ENCODE peak calls at places on chromosomes 16 and 17, in ten cellular contexts. Y, H, M, K, O, L, I, X, U and F are unnamed samples.
A peak's percentile ranks its signal among the peaks of the same experiment; 100 is the strongest.

GRCh38 chr17:30021708-30022317 is 80.4 kb downstream of the EFCAB5 start:
- DNase-seq in Y (no peak), H (no peak), M (peak; percentile 57), K (peak; percentile 31), O (peak; percentile 28), L (no peak), I (peak; percentile 33), X (peak; percentile 67), U (peak; percentile 19), F (no peak)

GRCh38 chr16:47553853-47554564 is 92.9 kb downstream of the PHKB start:
- DNase-seq in Y (no peak), H (no peak), M (no peak), K (no peak), O (no peak), L (no peak), I (no peak), X (no peak), U (no peak), F (no peak)

GRCh38 chr17:49787932-49788442 is 494 bp upstream of the KAT7 start:
- DNase-seq in Y (no peak), H (no peak), M (no peak), K (no peak), O (no peak), L (peak; percentile 14), I (no peak), X (no peak), U (peak; percentile 17), F (no peak)

GRCh38 chr16:4537376-4538066 is 1.1 kb downstream of the CDIP1 start:
- DNase-seq in Y (peak; percentile 37), H (no peak), M (peak; percentile 39), K (no peak), O (no peak), L (no peak), I (no peak), X (peak; percentile 35), U (peak; percentile 25), F (peak; percentile 80)

GRCh38 chr17:33983824-33984574 is 271.1 kb upstream of the CCL2 start:
- DNase-seq in Y (no peak), H (no peak), M (no peak), K (no peak), O (no peak), L (no peak), I (no peak), X (peak; percentile 29), U (no peak), F (no peak)

GRCh38 chr17:11882716-11883115 is 114.6 kb downstream of the ZNF18 start:
- DNase-seq in Y (no peak), H (no peak), M (no peak), K (no peak), O (no peak), L (no peak), I (no peak), X (no peak), U (no peak), F (no peak)

GRCh38 chr17:59277031-59277430 is 54.4 kb upstream of the YPEL2 start:
- DNase-seq in Y (no peak), H (no peak), M (no peak), K (no peak), O (no peak), L (no peak), I (no peak), X (no peak), U (no peak), F (no peak)

GRCh38 chr16:19392352-19392751 is 25.3 kb upstream of the TMC5 start:
- DNase-seq in Y (no peak), H (no peak), M (no peak), K (no peak), O (no peak), L (no peak), I (no peak), X (no peak), U (no peak), F (no peak)

GRCh38 chr17:82668631-82669099 is 20.4 kb upstream of the WDR45B start:
- DNase-seq in Y (peak; percentile 72), H (peak; percentile 78), M (peak; percentile 88), K (no peak), O (no peak), L (no peak), I (peak; percentile 61), X (peak; percentile 85), U (peak; percentile 72), F (peak; percentile 72)

GRCh38 chr17:879546-879945 is 97.4 kb downstream of the MRM3 start:
- DNase-seq in Y (peak; percentile 83), H (no peak), M (peak; percentile 99), K (no peak), O (peak; percentile 30), L (peak; percentile 48), I (no peak), X (peak; percentile 82), U (peak; percentile 95), F (peak; percentile 80)

GRCh38 chr16:28980929-28981328 is 3.9 kb upstream of the LAT start:
- DNase-seq in Y (no peak), H (no peak), M (no peak), K (no peak), O (no peak), L (no peak), I (no peak), X (no peak), U (no peak), F (no peak)
- H3K4me3 ChIP-seq in Y (no peak overlapping the region), H (no peak overlapping the region), M (no peak overlapping the region), K (no peak overlapping the region), O (no peak overlapping the region), L (no peak overlapping the region), I (no peak overlapping the region), X (no peak overlapping the region), U (no peak overlapping the region), F (no peak overlapping the region)

GRCh38 chr17:42767512-42767911 is 5.7 kb upstream of the VPS25 start:
- DNase-seq in Y (no peak), H (no peak), M (no peak), K (no peak), O (no peak), L (no peak), I (no peak), X (no peak), U (no peak), F (no peak)

GRCh38 chr17:42766124-42766523 is 5.1 kb downstream of the RAMP2 start:
- DNase-seq in Y (no peak), H (no peak), M (no peak), K (no peak), O (no peak), L (no peak), I (no peak), X (no peak), U (no peak), F (no peak)

GRCh38 chr17:42760652-42761581 is at the start of gene RAMP2:
- DNase-seq in Y (peak; percentile 55), H (no peak), M (peak; percentile 69), K (no peak), O (no peak), L (no peak), I (no peak), X (peak; percentile 71), U (peak; percentile 25), F (peak; percentile 78)

GRCh38 chr17:42759982-42760651 is 910 bp upstream of the RAMP2 start:
- DNase-seq in Y (no peak), H (no peak), M (peak; percentile 16), K (no peak), O (no peak), L (no peak), I (no peak), X (no peak), U (no peak), F (no peak)

GRCh38 chr17:42761638-42762037 is 611 bp downstream of the RAMP2 start:
- DNase-seq in Y (no peak), H (no peak), M (no peak), K (no peak), O (no peak), L (no peak), I (no peak), X (no peak), U (no peak), F (no peak)
- H3K4me3 ChIP-seq in Y (peak overlapping the region; percentile 73), H (peak overlapping the region; percentile 60), M (no peak overlapping the region), K (peak overlapping the region; percentile 24), O (peak overlapping the region; percentile 28), L (no peak overlapping the region), I (no peak overlapping the region), X (no peak overlapping the region), U (no peak overlapping the region), F (peak overlapping the region; percentile 31)

GRCh38 chr17:43982171-43982570 is 22.3 kb upstream of the NAGS start:
- DNase-seq in Y (no peak), H (no peak), M (no peak), K (no peak), O (no peak), L (no peak), I (no peak), X (no peak), U (peak; percentile 34), F (no peak)

GRCh38 chr17:43984521-43984920 is 19.9 kb upstream of the NAGS start:
- DNase-seq in Y (no peak), H (no peak), M (peak; percentile 29), K (no peak), O (no peak), L (no peak), I (no peak), X (no peak), U (no peak), F (no peak)

GRCh38 chr17:43986225-43986981 is 18.0 kb upstream of the NAGS start:
- DNase-seq in Y (no peak), H (peak; percentile 53), M (no peak), K (no peak), O (no peak), L (no peak), I (no peak), X (no peak), U (no peak), F (no peak)

GRCh38 chr17:43983515-43984411 is 20.7 kb upstream of the NAGS start:
- DNase-seq in Y (peak; percentile 26), H (peak; percentile 48), M (peak; percentile 48), K (no peak), O (no peak), L (no peak), I (no peak), X (peak; percentile 54), U (peak; percentile 67), F (peak; percentile 86)

GRCh38 chr17:43983196-43983514 is 21.3 kb upstream of the NAGS start:
- DNase-seq in Y (no peak), H (no peak), M (no peak), K (no peak), O (no peak), L (no peak), I (no peak), X (no peak), U (no peak), F (no peak)
- H3K4me3 ChIP-seq in Y (peak overlapping the region; percentile 55), H (peak overlapping the region; percentile 52), M (no peak overlapping the region), K (no peak overlapping the region), O (no peak overlapping the region), L (no peak overlapping the region), I (no peak overlapping the region), X (no peak overlapping the region), U (no peak overlapping the region), F (peak overlapping the region; percentile 49)

DNA sequence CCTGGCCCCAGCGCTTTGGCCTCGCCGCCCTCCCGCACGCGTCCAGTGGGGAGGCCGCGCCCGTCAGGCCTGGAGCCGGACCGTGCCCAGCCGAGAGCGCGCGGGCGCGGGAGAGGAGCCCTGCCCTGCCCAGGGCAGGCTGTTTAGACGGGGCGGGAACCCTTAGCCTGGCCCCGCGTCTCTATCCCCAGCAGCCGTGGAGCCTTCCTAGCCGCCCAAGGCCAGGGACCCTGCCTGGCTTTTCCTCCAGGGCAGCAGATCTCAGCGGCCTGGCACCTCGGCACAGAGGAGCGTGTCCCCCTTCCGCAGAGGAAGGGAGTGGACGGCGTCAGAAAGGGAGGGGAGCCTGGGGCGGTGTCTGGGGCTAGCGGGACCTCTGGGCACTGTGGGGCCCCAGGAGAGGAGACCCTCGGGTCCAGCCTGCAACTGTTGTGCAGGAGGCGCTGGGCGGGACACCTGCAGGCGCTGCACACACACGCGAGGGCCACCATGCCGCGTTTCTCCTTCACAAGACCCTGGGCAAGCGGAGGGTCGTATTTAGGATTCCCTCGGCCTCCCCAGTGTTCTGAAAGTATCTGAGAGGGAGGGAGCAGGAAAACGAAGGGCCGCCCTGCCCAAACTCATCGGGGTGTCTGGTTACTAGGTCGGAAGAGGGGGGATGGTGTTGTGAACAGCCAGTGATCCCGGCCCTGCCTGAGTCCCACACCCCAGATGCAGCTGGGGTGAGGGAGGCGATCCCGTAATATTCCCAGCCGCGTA is 2.3 kb upstream of the NPTX1 start:
- DNase-seq in Y (no peak), H (no peak), M (no peak), K (no peak), O (no peak), L (no peak), I (no peak), X (no peak), U (no peak), F (no peak)
- H3K4me3 ChIP-seq in Y (peak overlapping the region; percentile 29), H (peak overlapping the region; percentile 63), M (no peak overlapping the region), K (peak overlapping the region; percentile 15), O (no peak overlapping the region), L (peak overlapping the region; percentile 47), I (peak overlapping the region; percentile 27), X (peak overlapping the region; percentile 17), U (no peak overlapping the region), F (no peak overlapping the region)